ENCODE peak calls at places on chromosomes 5 and 9, in eight cellular contexts. S is NCI-H1417, B is amniotic stem cell, J is HEK293T, N is AG08395, P is natural killer cell, X is HFF-Myc, F is GM23248. V is an unnamed sample.

GRCh38 chr9:83281306-83282255 is 218.6 kb upstream of the RASEF start:
- DNase-seq in F (peak), X (peak), B (peak), S (no peak), P (no peak), N (peak), J (no peak), V (no peak)

GRCh38 chr5:10521466-10522223 is 42.2 kb upstream of the ANKRD33B start:
- DNase-seq in X (no peak), N (no peak), J (peak), F (no peak), S (no peak), P (no peak), B (no peak), V (no peak)

GRCh38 chr5:117103703-117104102 is 529.1 kb upstream of the SEMA6A start:
- DNase-seq in N (no peak), X (no peak), F (no peak), B (no peak), P (no peak), J (no peak), S (no peak), V (no peak)

GRCh38 chr9:9142001-9142400 is 1342.4 kb upstream of the DMAC1 start:
- DNase-seq in N (no peak), B (no peak), F (no peak), X (no peak), P (no peak), J (no peak), S (peak), V (no peak)

GRCh38 chr5:1847611-1848010 is 35.1 kb downstream of the IRX4 start:
- DNase-seq in N (no peak), S (no peak), P (no peak), J (no peak), B (no peak), X (no peak), F (no peak), V (no peak)

GRCh38 chr9:38437193-38437823 is 13.1 kb upstream of the IGFBPL1 start:
- DNase-seq in N (peak), J (no peak), F (peak), B (no peak), P (no peak), S (no peak), X (no peak), V (no peak)

GRCh38 chr5:107425541-107426031 is 245.2 kb downstream of the EFNA5 start:
- DNase-seq in F (peak), N (peak), B (peak), X (peak), S (no peak), J (no peak), P (no peak), V (no peak)

GRCh38 chr9:70165006-70165602 is 93.7 kb upstream of the SMC5 start:
- DNase-seq in B (no peak), P (no peak), S (no peak), F (no peak), N (no peak), X (no peak), J (no peak), V (no peak)

GRCh38 chr5:66450988-66451387 is 145.2 kb upstream of the MAST4 start:
- DNase-seq in B (no peak), F (no peak), J (no peak), S (no peak), P (no peak), X (no peak), N (no peak), V (no peak)

GRCh38 chr5:180704362-180704761 is 35.5 kb downstream of the OR2Y1 start:
- DNase-seq in S (no peak), J (no peak), B (no peak), X (no peak), P (no peak), F (peak), N (no peak), V (no peak)

GRCh38 chr5:119063579-119064379 is 7.1 kb upstream of the DMXL1 start:
- DNase-seq in P (no peak), J (peak), B (no peak), F (peak), S (no peak), N (no peak), X (no peak), V (no peak)

GRCh38 chr5:134374234-134374633 is 2.9 kb downstream of the UBE2B start:
- DNase-seq in N (no peak), B (no peak), P (no peak), S (no peak), F (no peak), X (no peak), J (no peak), V (no peak)

GRCh38 chr9:111190352-111190751 is 139.7 kb downstream of the OR2K2 start:
- DNase-seq in F (no peak), N (no peak), B (no peak), S (no peak), J (no peak), X (no peak), P (no peak), V (no peak)

GRCh38 chr9:116193636-116194035 is 40.0 kb downstream of the PAPPA start:
- DNase-seq in N (peak), S (no peak), F (peak), X (no peak), J (no peak), B (no peak), P (no peak), V (no peak)

GRCh38 chr5:17012289-17012688 is 76.2 kb upstream of the MYO10 start:
- DNase-seq in F (peak), N (no peak), B (no peak), P (no peak), X (no peak), J (no peak), S (no peak), V (no peak)

GRCh38 chr5:65482280-65482726 is 583 bp upstream of the ADAMTS6 start:
- DNase-seq in S (peak), N (no peak), P (no peak), X (no peak), B (peak), J (no peak), F (peak), V (no peak)

GRCh38 chr5:153153086-153153485 is 337.4 kb upstream of the GRIA1 start:
- DNase-seq in N (no peak), P (no peak), J (no peak), F (peak), S (no peak), B (no peak), X (peak), V (no peak)

GRCh38 chr5:151156732-151157402 is 712 bp downstream of the ANXA6 start:
- DNase-seq in F (peak), J (peak), X (no peak), S (no peak), N (no peak), P (peak), B (no peak), V (no peak)

GRCh38 chr5:174355208-174355612 is 309.7 kb downstream of the NSG2 start:
- DNase-seq in X (peak), P (no peak), J (no peak), F (peak), N (no peak), S (no peak), B (peak), V (no peak)